ENCODE peak calls at places on chromosomes 2 and 18, in seven cellular contexts. One of them, this sample, is unnamed.

GRCh38 chr2:240624950-240625621 is at the start of gene GPR35:
- DNase-seq in mesendoderm: no peak
- DNase-seq in neuronal stem cell: no peak
- DNase-seq in mesenchymal stem cell: peak
- DNase-seq in H9: peak
- DNase-seq in trophoblast cell: peak
- DNase-seq in H1: no peak
- DNase-seq in this sample: peak

GRCh38 chr2:28691774-28692281 is 59.8 kb upstream of the PPP1CB start:
- DNase-seq in H9: peak
- DNase-seq in mesenchymal stem cell: peak
- DNase-seq in H1: no peak
- DNase-seq in mesendoderm: peak
- DNase-seq in trophoblast cell: peak
- DNase-seq in neuronal stem cell: peak
- DNase-seq in this sample: peak

GRCh38 chr18:12245793-12246135 is 8.4 kb upstream of the CIDEA start:
- DNase-seq in mesenchymal stem cell: no peak
- DNase-seq in H9: no peak
- DNase-seq in H1: no peak
- DNase-seq in neuronal stem cell: no peak
- DNase-seq in mesendoderm: no peak
- DNase-seq in trophoblast cell: no peak
- DNase-seq in this sample: no peak

GRCh38 chr18:75530548-75531211 is 103.2 kb upstream of the SMIM21 start:
- DNase-seq in mesendoderm: no peak
- DNase-seq in H1: no peak
- DNase-seq in mesenchymal stem cell: peak
- DNase-seq in trophoblast cell: no peak
- DNase-seq in neuronal stem cell: no peak
- DNase-seq in H9: no peak
- DNase-seq in this sample: peak

GRCh38 chr18:2872095-2872494 is 25.3 kb downstream of the EMILIN2 start:
- DNase-seq in trophoblast cell: no peak
- DNase-seq in mesendoderm: no peak
- DNase-seq in H9: no peak
- DNase-seq in mesenchymal stem cell: no peak
- DNase-seq in neuronal stem cell: no peak
- DNase-seq in H1: no peak
- DNase-seq in this sample: no peak

GRCh38 chr18:27860701-27861107 is 316.2 kb downstream of the CDH2 start:
- DNase-seq in H9: no peak
- DNase-seq in neuronal stem cell: no peak
- DNase-seq in H1: no peak
- DNase-seq in trophoblast cell: peak
- DNase-seq in mesenchymal stem cell: peak
- DNase-seq in mesendoderm: peak
- DNase-seq in this sample: peak

GRCh38 chr2:96591054-96591453 is 47.1 kb downstream of the KANSL3 start:
- DNase-seq in mesendoderm: no peak
- DNase-seq in H9: no peak
- DNase-seq in H1: no peak
- DNase-seq in neuronal stem cell: no peak
- DNase-seq in mesenchymal stem cell: no peak
- DNase-seq in trophoblast cell: no peak
- DNase-seq in this sample: peak

GRCh38 chr2:31243053-31243452 is 9.1 kb downstream of the EHD3 start:
- DNase-seq in mesendoderm: no peak
- DNase-seq in H9: no peak
- DNase-seq in neuronal stem cell: no peak
- DNase-seq in mesenchymal stem cell: no peak
- DNase-seq in H1: no peak
- DNase-seq in trophoblast cell: no peak
- DNase-seq in this sample: no peak

GRCh38 chr2:240630771-240631560 is 5.7 kb downstream of the GPR35 start:
- DNase-seq in trophoblast cell: no peak
- DNase-seq in H9: no peak
- DNase-seq in neuronal stem cell: no peak
- DNase-seq in mesenchymal stem cell: no peak
- DNase-seq in H1: no peak
- DNase-seq in mesendoderm: no peak
- DNase-seq in this sample: no peak

GRCh38 chr18:32093106-32093511 is 1.4 kb downstream of the RNF138 start:
- DNase-seq in trophoblast cell: peak
- DNase-seq in H9: peak
- DNase-seq in H1: peak
- DNase-seq in mesendoderm: peak
- DNase-seq in mesenchymal stem cell: peak
- DNase-seq in neuronal stem cell: peak
- DNase-seq in this sample: peak

GRCh38 chr2:239264838-239265651 is 135.8 kb downstream of the HDAC4 start:
- DNase-seq in H1: no peak
- DNase-seq in trophoblast cell: peak
- DNase-seq in mesendoderm: peak
- DNase-seq in H9: no peak
- DNase-seq in neuronal stem cell: no peak
- DNase-seq in mesenchymal stem cell: peak
- DNase-seq in this sample: peak

GRCh38 chr2:199738723-199739412 is 112.1 kb downstream of the FTCDNL1 start:
- DNase-seq in mesenchymal stem cell: peak
- DNase-seq in neuronal stem cell: no peak
- DNase-seq in H1: no peak
- DNase-seq in mesendoderm: no peak
- DNase-seq in trophoblast cell: peak
- DNase-seq in H9: no peak
- DNase-seq in this sample: peak

GRCh38 chr18:54004828-54005227 is 219.6 kb downstream of the MBD2 start:
- DNase-seq in H1: peak
- DNase-seq in mesenchymal stem cell: no peak
- DNase-seq in neuronal stem cell: no peak
- DNase-seq in trophoblast cell: peak
- DNase-seq in mesendoderm: peak
- DNase-seq in H9: peak
- DNase-seq in this sample: no peak

GRCh38 chr2:164143183-164143930 is 407.5 kb upstream of the FIGN start:
- DNase-seq in neuronal stem cell: no peak
- DNase-seq in H1: no peak
- DNase-seq in mesendoderm: no peak
- DNase-seq in mesenchymal stem cell: no peak
- DNase-seq in trophoblast cell: no peak
- DNase-seq in H9: no peak
- DNase-seq in this sample: no peak

GRCh38 chr2:174145827-174146226 is 102.5 kb downstream of the OLA1 start:
- DNase-seq in H9: peak
- DNase-seq in neuronal stem cell: no peak
- DNase-seq in trophoblast cell: no peak
- DNase-seq in H1: no peak
- DNase-seq in mesenchymal stem cell: no peak
- DNase-seq in mesendoderm: peak
- DNase-seq in this sample: no peak

GRCh38 chr2:237254369-237254861 is 159.5 kb downstream of the COL6A3 start:
- DNase-seq in H1: no peak
- DNase-seq in trophoblast cell: no peak
- DNase-seq in mesendoderm: no peak
- DNase-seq in neuronal stem cell: no peak
- DNase-seq in mesenchymal stem cell: peak
- DNase-seq in H9: no peak
- DNase-seq in this sample: peak

DNA sequence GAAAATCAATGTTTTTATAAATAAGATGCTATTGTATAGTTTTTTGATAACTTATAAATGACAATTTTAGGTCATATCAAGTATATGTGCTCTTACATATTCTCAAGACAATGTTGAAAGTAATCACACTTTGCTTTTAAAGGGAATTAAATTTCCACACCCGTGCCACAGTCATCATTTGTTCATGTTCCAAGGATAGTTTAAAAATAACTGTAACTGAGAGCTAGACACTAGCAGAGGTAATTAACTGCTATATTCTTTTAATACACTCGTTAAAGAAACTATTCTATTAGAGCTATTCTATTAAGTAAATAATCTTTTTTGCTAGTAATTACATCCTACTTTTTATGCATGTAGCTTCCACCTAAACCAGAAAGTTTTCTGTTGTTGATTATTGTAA is 18.0 kb downstream of the GEN1 start:
- DNase-seq in mesendoderm: no peak
- DNase-seq in trophoblast cell: no peak
- DNase-seq in H1: no peak
- DNase-seq in mesenchymal stem cell: no peak
- DNase-seq in H9: no peak
- DNase-seq in neuronal stem cell: no peak
- DNase-seq in this sample: no peak
- H3K4ac ChIP-seq in mesendoderm: no peak
- H3K4ac ChIP-seq in trophoblast cell: no peak
- H3K4ac ChIP-seq in H1: no peak
- H3K4ac ChIP-seq in mesenchymal stem cell: no peak
- H3K4ac ChIP-seq in H9: no peak
- H3K4ac ChIP-seq in neuronal stem cell: no peak
- H3K4ac ChIP-seq in this sample: no peak

GRCh38 chr2:53536583-53537361 is 230.8 kb upstream of the CHAC2 start:
- DNase-seq in H1: no peak
- DNase-seq in trophoblast cell: no peak
- DNase-seq in H9: no peak
- DNase-seq in mesendoderm: no peak
- DNase-seq in neuronal stem cell: no peak
- DNase-seq in mesenchymal stem cell: no peak
- DNase-seq in this sample: no peak
- H3K4ac ChIP-seq in H1: no peak
- H3K4ac ChIP-seq in trophoblast cell: no peak
- H3K4ac ChIP-seq in H9: no peak
- H3K4ac ChIP-seq in mesendoderm: no peak
- H3K4ac ChIP-seq in neuronal stem cell: no peak
- H3K4ac ChIP-seq in mesenchymal stem cell: no peak
- H3K4ac ChIP-seq in this sample: no peak

GRCh38 chr2:1874950-1875349 is 130.6 kb upstream of the PXDN start:
- DNase-seq in trophoblast cell: no peak
- DNase-seq in H9: no peak
- DNase-seq in H1: no peak
- DNase-seq in mesenchymal stem cell: no peak
- DNase-seq in neuronal stem cell: no peak
- DNase-seq in mesendoderm: no peak
- DNase-seq in this sample: no peak
- H3K4ac ChIP-seq in trophoblast cell: no peak
- H3K4ac ChIP-seq in H9: no peak
- H3K4ac ChIP-seq in H1: no peak
- H3K4ac ChIP-seq in mesenchymal stem cell: no peak
- H3K4ac ChIP-seq in neuronal stem cell: no peak
- H3K4ac ChIP-seq in mesendoderm: no peak
- H3K4ac ChIP-seq in this sample: no peak

DNA sequence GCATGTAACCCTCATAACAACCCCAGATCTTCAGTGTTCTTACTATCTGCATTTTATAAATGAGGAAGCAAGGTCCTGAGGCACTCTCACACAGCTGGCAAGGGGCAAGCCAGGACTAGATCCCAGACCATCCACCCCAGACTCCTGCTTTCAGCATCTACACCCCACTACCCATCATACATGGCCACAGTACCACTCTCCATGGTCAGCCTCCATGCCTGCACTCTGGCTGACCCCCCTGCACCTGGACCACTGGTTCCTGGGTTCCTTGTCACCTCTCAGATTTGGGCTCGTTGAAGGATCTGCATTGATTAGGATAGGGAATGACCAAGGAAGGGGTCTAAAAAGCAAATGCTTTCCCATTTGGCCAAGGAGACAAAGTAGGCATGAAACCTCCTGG is 36.0 kb upstream of the TEX51 start:
- DNase-seq in mesendoderm: no peak
- DNase-seq in H1: no peak
- DNase-seq in mesenchymal stem cell: no peak
- DNase-seq in neuronal stem cell: no peak
- DNase-seq in H9: no peak
- DNase-seq in trophoblast cell: no peak
- DNase-seq in this sample: no peak
- H3K4ac ChIP-seq in mesendoderm: no peak
- H3K4ac ChIP-seq in H1: no peak
- H3K4ac ChIP-seq in mesenchymal stem cell: no peak
- H3K4ac ChIP-seq in neuronal stem cell: no peak
- H3K4ac ChIP-seq in H9: no peak
- H3K4ac ChIP-seq in trophoblast cell: no peak
- H3K4ac ChIP-seq in this sample: no peak

GRCh38 chr18:80185545-80185944 is 61.8 kb downstream of the PARD6G start:
- DNase-seq in H9: no peak
- DNase-seq in neuronal stem cell: no peak
- DNase-seq in mesendoderm: no peak
- DNase-seq in trophoblast cell: no peak
- DNase-seq in mesenchymal stem cell: no peak
- DNase-seq in H1: no peak
- DNase-seq in this sample: no peak
- H3K4ac ChIP-seq in H9: no peak
- H3K4ac ChIP-seq in neuronal stem cell: no peak
- H3K4ac ChIP-seq in mesendoderm: no peak
- H3K4ac ChIP-seq in trophoblast cell: no peak
- H3K4ac ChIP-seq in mesenchymal stem cell: no peak
- H3K4ac ChIP-seq in H1: no peak
- H3K4ac ChIP-seq in this sample: no peak

GRCh38 chr2:120590841-120591240 is 144.8 kb upstream of the GLI2 start:
- DNase-seq in mesendoderm: no peak
- DNase-seq in neuronal stem cell: no peak
- DNase-seq in trophoblast cell: no peak
- DNase-seq in H9: no peak
- DNase-seq in H1: no peak
- DNase-seq in mesenchymal stem cell: no peak
- DNase-seq in this sample: no peak

GRCh38 chr2:120591572-120591971 is 144.1 kb upstream of the GLI2 start:
- DNase-seq in H9: no peak
- DNase-seq in H1: no peak
- DNase-seq in mesenchymal stem cell: no peak
- DNase-seq in mesendoderm: no peak
- DNase-seq in trophoblast cell: no peak
- DNase-seq in neuronal stem cell: no peak
- DNase-seq in this sample: no peak

GRCh38 chr2:120593921-120594686 is 141.6 kb upstream of the GLI2 start:
- DNase-seq in mesenchymal stem cell: no peak
- DNase-seq in H9: no peak
- DNase-seq in H1: no peak
- DNase-seq in trophoblast cell: no peak
- DNase-seq in mesendoderm: no peak
- DNase-seq in neuronal stem cell: no peak
- DNase-seq in this sample: no peak

GRCh38 chr2:120589782-120590608 is 145.7 kb upstream of the GLI2 start:
- DNase-seq in mesenchymal stem cell: no peak
- DNase-seq in trophoblast cell: peak
- DNase-seq in neuronal stem cell: no peak
- DNase-seq in mesendoderm: no peak
- DNase-seq in H1: no peak
- DNase-seq in H9: no peak
- DNase-seq in this sample: peak

GRCh38 chr2:120592084-120592483 is 143.6 kb upstream of the GLI2 start:
- DNase-seq in H9: no peak
- DNase-seq in mesendoderm: no peak
- DNase-seq in H1: no peak
- DNase-seq in mesenchymal stem cell: no peak
- DNase-seq in trophoblast cell: no peak
- DNase-seq in neuronal stem cell: no peak
- DNase-seq in this sample: no peak
- H3K4ac ChIP-seq in H9: no peak
- H3K4ac ChIP-seq in mesendoderm: no peak
- H3K4ac ChIP-seq in H1: no peak
- H3K4ac ChIP-seq in mesenchymal stem cell: no peak
- H3K4ac ChIP-seq in trophoblast cell: no peak
- H3K4ac ChIP-seq in neuronal stem cell: no peak
- H3K4ac ChIP-seq in this sample: peak

This sample was measured in IMR-90.